ENCODE peak calls at places on chromosomes 6 and 20, in four cellular contexts. Q, I, H and J are unnamed samples.

GRCh38 chr6:30000156-30000791 is 57.9 kb downstream of the HLA-A start:
- DNase-seq in Q (no peak), H (no peak), I (no peak), J (no peak)

GRCh38 chr6:35780719-35781118 is at the start of gene CLPSL1:
- DNase-seq in H (no peak), Q (no peak), I (no peak), J (no peak)

GRCh38 chr6:14524319-14524718 is 406.7 kb downstream of the CD83 start:
- DNase-seq in H (no peak), I (no peak), Q (no peak), J (no peak)

GRCh38 chr6:3823671-3824070 is 25.5 kb upstream of the FAM50B start:
- DNase-seq in Q (no peak), H (no peak), I (no peak), J (no peak)

GRCh38 chr6:42017021-42017643 is 33.2 kb upstream of the TAF8 start:
- DNase-seq in Q (no peak), H (no peak), I (no peak), J (no peak)

GRCh38 chr6:158057213-158057987 is 75.7 kb downstream of the SYNJ2 start:
- DNase-seq in H (no peak), I (no peak), Q (no peak), J (no peak)

GRCh38 chr6:119273799-119274595 is 75.6 kb downstream of the MAN1A1 start:
- DNase-seq in I (no peak), Q (no peak), H (no peak), J (no peak)

GRCh38 chr6:41682966-41683459 is 44.7 kb downstream of the MDFI start:
- DNase-seq in I (no peak), Q (peak; percentile 25), H (no peak), J (no peak)

GRCh38 chr20:4546786-4547185 is 174.9 kb upstream of the PRND start:
- DNase-seq in I (no peak), H (no peak), Q (no peak), J (no peak)

GRCh38 chr6:83055366-83055964 is 10.2 kb downstream of the UBE3D start:
- DNase-seq in H (no peak), Q (peak; percentile 18), I (peak; percentile 73), J (peak; percentile 42)

DNA sequence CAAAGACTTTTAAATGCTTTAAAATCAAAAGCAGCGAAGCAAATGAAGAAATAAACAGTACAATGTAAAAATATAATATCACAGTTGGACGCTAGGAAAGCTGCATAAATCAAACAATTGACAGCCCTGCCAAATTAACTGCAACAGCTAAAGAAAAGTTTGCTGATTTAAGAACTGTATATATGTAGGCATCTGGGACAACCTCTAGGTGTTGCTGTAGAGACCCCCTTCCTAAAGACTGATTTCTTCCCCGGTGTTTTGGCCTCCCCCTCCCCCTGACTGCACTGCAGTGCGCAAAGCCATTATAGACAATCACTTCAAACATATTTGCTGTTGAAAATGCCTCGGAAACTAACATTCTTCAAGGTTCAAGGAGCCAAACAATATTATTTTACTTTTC is 1.1 kb downstream of the ELOVL4 start:
- DNase-seq in I (peak; percentile 78), H (no peak), Q (no peak), J (peak; percentile 29)
- TF ChIP-seq CTCF in I (peak; percentile 74), H (no peak), Q (no peak), J (peak; percentile 41)

DNA sequence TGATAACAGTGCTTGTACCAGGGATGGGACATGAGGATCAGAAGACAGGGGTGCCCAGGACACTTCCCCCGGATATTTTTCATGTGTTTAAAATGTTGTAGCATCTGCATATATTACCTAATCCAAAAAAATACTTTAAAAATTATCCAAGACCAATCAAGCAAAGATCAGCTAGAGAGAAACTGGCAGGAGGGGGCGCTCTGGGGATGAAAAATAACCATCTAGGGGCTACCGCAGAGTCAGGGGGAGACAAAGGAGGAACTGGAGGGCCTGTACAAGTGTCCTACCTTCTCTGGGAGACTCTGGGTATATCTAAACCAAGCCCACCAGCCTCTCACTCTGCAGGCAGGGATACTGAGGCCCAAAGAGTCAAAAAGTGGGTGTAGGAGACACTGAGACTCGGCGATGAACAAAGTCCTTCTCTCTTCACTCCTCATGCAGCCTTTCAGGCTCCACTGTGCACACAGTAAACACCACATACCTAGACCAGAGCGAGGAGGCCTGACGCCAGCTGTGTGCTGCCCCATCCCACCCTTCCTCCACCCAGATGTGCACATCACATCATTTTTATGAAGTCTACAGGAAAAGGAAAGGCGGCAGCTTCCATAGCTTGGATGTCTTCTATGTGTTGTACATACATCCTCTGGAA is 9.8 kb downstream of the RIMS4 start:
- DNase-seq in I (peak; percentile 55), H (no peak), Q (no peak), J (no peak)
- TF ChIP-seq CTCF in I (peak; percentile 73), H (no peak), Q (no peak), J (no peak)

DNA sequence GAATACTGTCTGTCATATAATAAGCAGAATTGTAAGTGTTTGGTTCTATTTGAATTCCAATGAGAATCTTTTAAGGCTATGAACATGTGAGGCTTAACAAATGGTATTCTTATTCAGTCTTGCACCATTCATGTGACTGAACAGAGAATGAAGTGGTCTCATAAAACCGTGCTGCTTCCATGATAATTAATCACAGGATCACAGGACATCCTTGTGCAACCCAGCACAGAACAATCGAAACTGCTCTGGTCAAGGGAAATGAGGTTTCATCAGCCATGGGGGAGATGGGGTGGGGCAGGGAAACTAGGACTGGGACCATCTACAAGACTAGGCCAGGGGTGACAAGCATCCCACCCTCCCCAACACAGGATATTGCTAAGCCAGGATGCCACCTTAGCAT is 6.0 kb downstream of the PPIL6 start:
- DNase-seq in H (no peak), I (no peak), Q (no peak), J (no peak)
- TF ChIP-seq CTCF in H (no peak), I (no peak), Q (no peak), J (no peak)

DNA sequence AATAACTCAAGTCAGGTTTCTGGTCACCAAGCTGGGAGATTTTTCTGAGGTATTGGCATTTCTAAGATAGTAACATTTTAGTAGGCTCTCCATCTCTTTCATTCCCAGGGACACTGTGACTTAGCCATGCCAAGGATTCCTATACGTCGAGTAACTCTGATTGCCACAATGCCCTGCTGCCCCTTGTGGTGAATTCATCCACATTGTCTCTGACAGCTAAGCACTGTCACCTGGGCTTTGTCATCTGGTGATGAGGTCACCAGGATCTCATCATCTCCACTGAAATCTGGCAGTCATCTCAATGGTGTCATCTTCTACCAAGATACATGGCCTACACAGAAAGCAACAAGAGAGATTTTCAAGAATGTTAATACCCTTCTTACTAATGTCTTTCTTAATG is 246.6 kb downstream of the CD109 start:
- DNase-seq in H (no peak), Q (no peak), I (peak; percentile 1), J (no peak)
- TF ChIP-seq CTCF in H (no peak), Q (no peak), I (peak; percentile 25), J (no peak)

DNA sequence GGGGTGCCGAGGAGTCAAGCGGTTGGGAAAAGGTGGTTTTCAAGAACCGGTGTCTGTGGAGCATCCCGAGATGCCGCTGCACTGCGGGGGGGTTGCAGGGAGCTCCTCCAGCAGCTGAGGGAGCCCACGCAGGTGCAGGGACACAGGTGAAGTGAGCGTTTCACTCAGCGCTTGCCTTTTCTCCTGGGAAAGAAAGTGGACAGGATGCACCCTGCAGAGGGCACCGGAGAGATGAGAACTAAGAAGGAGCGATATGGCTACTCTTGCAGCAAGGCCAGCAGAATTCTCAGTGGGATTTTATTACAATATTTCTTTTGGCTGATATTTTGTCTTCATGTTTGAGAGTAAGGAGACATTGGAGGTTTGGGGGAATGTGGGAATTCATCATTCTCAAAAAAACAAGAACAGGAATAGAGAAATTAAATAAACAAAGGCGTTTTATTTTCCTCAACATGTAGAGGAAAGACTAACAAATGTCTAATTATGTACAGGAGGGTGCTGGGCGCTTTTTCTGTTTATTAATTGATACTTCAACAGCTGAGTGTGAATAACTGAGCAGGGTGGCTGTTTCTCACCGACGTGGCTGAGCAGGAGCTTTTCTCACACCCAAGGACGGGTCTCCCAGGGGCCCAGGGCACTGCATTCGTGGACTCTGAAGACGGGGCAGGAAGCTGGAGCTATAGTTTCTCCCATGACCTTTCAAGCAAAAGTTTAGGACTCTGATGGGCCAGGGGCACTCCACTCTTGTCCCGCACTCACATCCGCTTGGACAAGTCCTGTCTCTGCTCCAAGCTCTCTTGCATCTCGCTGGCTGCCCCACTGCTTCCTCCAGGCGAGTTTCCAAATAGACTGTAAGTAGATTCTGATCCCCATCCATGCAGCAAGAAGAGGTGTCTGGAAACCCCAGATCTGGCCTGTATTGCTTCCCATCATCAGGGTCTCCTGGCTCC is 176.1 kb downstream of the SMOC2 start:
- DNase-seq in H (no peak), Q (no peak), I (peak; percentile 38), J (no peak)
- TF ChIP-seq CTCF in H (peak; percentile 42), Q (no peak), I (peak; percentile 44), J (no peak)